ENCODE peak calls at places on chromosomes 3 and 15, in four cellular contexts. One of them, this sample, is unnamed.

GRCh38 chr3:128917291-128917690 is 37.9 kb downstream of the ACAD9 start:
- DNase-seq in pancreas: no peak
- DNase-seq in tibial artery: no peak
- DNase-seq in left lung: no peak
- DNase-seq in this sample: no peak

GRCh38 chr3:89180334-89180733 is 72.9 kb downstream of the EPHA3 start:
- DNase-seq in pancreas: no peak
- DNase-seq in left lung: no peak
- DNase-seq in tibial artery: no peak
- DNase-seq in this sample: no peak

GRCh38 chr3:42515391-42515916 is 13.0 kb downstream of the VIPR1 start:
- DNase-seq in left lung: no peak
- DNase-seq in tibial artery: peak; percentile 94
- DNase-seq in pancreas: peak; percentile 52
- DNase-seq in this sample: peak; percentile 78

GRCh38 chr3:74426571-74426970 is 187.9 kb downstream of the CNTN3 start:
- DNase-seq in tibial artery: no peak
- DNase-seq in left lung: no peak
- DNase-seq in pancreas: no peak
- DNase-seq in this sample: no peak

GRCh38 chr15:52361975-52362494 is 66.4 kb upstream of the MYO5C start:
- DNase-seq in left lung: no peak
- DNase-seq in pancreas: no peak
- DNase-seq in tibial artery: no peak
- DNase-seq in this sample: no peak

GRCh38 chr3:121552797-121553196 is 7.0 kb upstream of the POLQ start:
- DNase-seq in left lung: no peak
- DNase-seq in pancreas: no peak
- DNase-seq in tibial artery: no peak
- DNase-seq in this sample: no peak

GRCh38 chr3:78798266-78798832 is 969.4 kb downstream of the ROBO1 start:
- DNase-seq in left lung: no peak
- DNase-seq in tibial artery: no peak
- DNase-seq in pancreas: no peak
- DNase-seq in this sample: no peak

GRCh38 chr15:42384597-42384996 is 25.3 kb downstream of the CAPN3 start:
- DNase-seq in tibial artery: no peak
- DNase-seq in left lung: no peak
- DNase-seq in pancreas: no peak
- DNase-seq in this sample: no peak

GRCh38 chr3:46971742-46972141 is 4.8 kb downstream of the CCDC12 start:
- DNase-seq in pancreas: no peak
- DNase-seq in left lung: no peak
- DNase-seq in tibial artery: no peak
- DNase-seq in this sample: no peak

GRCh38 chr3:195768414-195768813 is 43.3 kb downstream of the MUC4 start:
- DNase-seq in left lung: no peak
- DNase-seq in pancreas: no peak
- DNase-seq in tibial artery: no peak
- DNase-seq in this sample: no peak

GRCh38 chr15:31307270-31308184 is 19.1 kb upstream of the KLF13 start:
- DNase-seq in tibial artery: no peak
- DNase-seq in left lung: peak; percentile 73
- DNase-seq in pancreas: no peak
- DNase-seq in this sample: no peak
- H3K4me3 ChIP-seq in tibial artery: no peak overlapping the region
- H3K4me3 ChIP-seq in left lung: no peak overlapping the region
- H3K4me3 ChIP-seq in pancreas: no peak overlapping the region
- H3K4me3 ChIP-seq in this sample: no peak overlapping the region

GRCh38 chr3:124861041-124861440 is 26.1 kb downstream of the ITGB5 start:
- DNase-seq in tibial artery: no peak
- DNase-seq in left lung: no peak
- DNase-seq in pancreas: no peak
- DNase-seq in this sample: no peak

GRCh38 chr3:124862006-124862405 is 25.2 kb downstream of the ITGB5 start:
- DNase-seq in pancreas: no peak
- DNase-seq in tibial artery: no peak
- DNase-seq in left lung: no peak
- DNase-seq in this sample: no peak

GRCh38 chr3:124859025-124859424 is 28.1 kb downstream of the ITGB5 start:
- DNase-seq in tibial artery: no peak
- DNase-seq in pancreas: no peak
- DNase-seq in left lung: no peak
- DNase-seq in this sample: no peak

GRCh38 chr3:124858275-124858674 is 28.9 kb downstream of the ITGB5 start:
- DNase-seq in pancreas: no peak
- DNase-seq in left lung: no peak
- DNase-seq in tibial artery: no peak
- DNase-seq in this sample: no peak

DNA sequence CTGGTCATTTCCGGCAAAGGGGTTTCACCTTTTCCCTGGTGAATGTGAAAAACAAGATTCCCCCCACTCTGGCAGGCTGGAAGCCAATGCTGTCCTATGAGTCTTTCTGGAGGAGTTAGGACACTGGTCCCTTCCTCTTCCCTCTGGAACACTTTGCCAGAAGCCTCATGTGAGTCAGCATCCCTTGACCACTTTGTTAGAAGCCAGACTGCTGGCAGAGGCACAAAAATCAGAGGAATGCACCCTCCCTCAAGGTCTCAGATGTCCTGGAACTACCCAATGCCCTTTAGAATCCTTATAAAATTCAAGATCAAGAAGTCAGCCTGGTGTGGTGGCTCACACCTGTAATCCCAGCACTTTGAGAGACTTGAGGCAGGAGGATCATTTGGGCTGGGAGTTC is 26.6 kb downstream of the ITGB5 start:
- DNase-seq in left lung: no peak
- DNase-seq in pancreas: peak; percentile 49
- DNase-seq in tibial artery: peak; percentile 87
- DNase-seq in this sample: no peak
- H3K27ac ChIP-seq in left lung: no peak overlapping the region
- H3K27ac ChIP-seq in pancreas: no peak overlapping the region
- H3K27ac ChIP-seq in tibial artery: peak overlapping the region; percentile 69
- H3K27ac ChIP-seq in this sample: peak overlapping the region; percentile 68

GRCh38 chr3:177852408-177852807 is 655.1 kb upstream of the TBL1XR1 start:
- DNase-seq in pancreas: no peak
- DNase-seq in left lung: no peak
- DNase-seq in tibial artery: no peak
- DNase-seq in this sample: no peak
- TF ChIP-seq CTCF in pancreas: no peak
- TF ChIP-seq CTCF in left lung: no peak
- TF ChIP-seq CTCF in tibial artery: no peak
- TF ChIP-seq CTCF in this sample: no peak

GRCh38 chr3:65618599-65618998 is 420.1 kb downstream of the MAGI1 start:
- DNase-seq in pancreas: no peak
- DNase-seq in left lung: no peak
- DNase-seq in tibial artery: no peak
- DNase-seq in this sample: no peak

GRCh38 chr3:65617787-65618186 is 420.9 kb downstream of the MAGI1 start:
- DNase-seq in left lung: no peak
- DNase-seq in tibial artery: no peak
- DNase-seq in pancreas: no peak
- DNase-seq in this sample: no peak

GRCh38 chr3:65615329-65615728 is 423.4 kb downstream of the MAGI1 start:
- DNase-seq in left lung: no peak
- DNase-seq in tibial artery: no peak
- DNase-seq in pancreas: no peak
- DNase-seq in this sample: no peak

GRCh38 chr3:65616563-65616962 is 422.2 kb downstream of the MAGI1 start:
- DNase-seq in tibial artery: no peak
- DNase-seq in pancreas: no peak
- DNase-seq in left lung: no peak
- DNase-seq in this sample: no peak

DNA sequence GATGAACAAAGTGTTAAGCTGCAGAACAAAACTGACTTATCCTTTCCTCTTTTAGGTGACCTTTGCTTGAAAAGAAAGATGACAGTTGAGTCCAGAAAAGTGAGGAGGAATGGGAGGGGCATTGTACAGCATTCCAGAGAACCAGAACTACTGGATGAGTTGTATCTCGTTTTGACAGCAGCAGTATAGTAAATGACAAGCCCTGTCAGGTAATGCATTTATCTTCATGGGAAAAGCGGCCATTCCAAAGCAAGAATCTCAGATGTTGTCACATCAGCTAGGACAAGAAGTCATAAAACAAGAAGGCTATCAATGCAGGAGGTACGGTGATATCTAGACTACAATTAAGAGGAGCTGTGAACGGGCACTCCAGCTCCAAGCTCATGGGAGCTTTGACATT is 421.5 kb downstream of the MAGI1 start:
- DNase-seq in left lung: no peak
- DNase-seq in pancreas: no peak
- DNase-seq in tibial artery: no peak
- DNase-seq in this sample: no peak
- H3K4me3 ChIP-seq in left lung: no peak overlapping the region
- H3K4me3 ChIP-seq in pancreas: no peak overlapping the region
- H3K4me3 ChIP-seq in tibial artery: no peak overlapping the region
- H3K4me3 ChIP-seq in this sample: no peak overlapping the region

GRCh38 chr15:29669823-29670222 is 152.4 kb downstream of the TJP1 start:
- DNase-seq in tibial artery: no peak
- DNase-seq in pancreas: no peak
- DNase-seq in left lung: no peak
- DNase-seq in this sample: no peak

GRCh38 chr15:29671308-29671981 is 150.8 kb downstream of the TJP1 start:
- DNase-seq in tibial artery: no peak
- DNase-seq in left lung: no peak
- DNase-seq in pancreas: peak; percentile 39
- DNase-seq in this sample: no peak

GRCh38 chr15:29670945-29671307 is 151.3 kb downstream of the TJP1 start:
- DNase-seq in left lung: no peak
- DNase-seq in pancreas: peak; percentile 93
- DNase-seq in tibial artery: no peak
- DNase-seq in this sample: no peak

GRCh38 chr15:29668120-29668602 is 154.1 kb downstream of the TJP1 start:
- DNase-seq in pancreas: peak; percentile 89
- DNase-seq in tibial artery: no peak
- DNase-seq in left lung: no peak
- DNase-seq in this sample: peak; percentile 55

GRCh38 chr15:29670266-29670665 is 152.0 kb downstream of the TJP1 start:
- DNase-seq in pancreas: no peak
- DNase-seq in tibial artery: no peak
- DNase-seq in left lung: no peak
- DNase-seq in this sample: no peak
- H3K27ac ChIP-seq in pancreas: peak overlapping the region; percentile 54
- H3K27ac ChIP-seq in tibial artery: no peak overlapping the region
- H3K27ac ChIP-seq in left lung: peak overlapping the region; percentile 70
- H3K27ac ChIP-seq in this sample: no peak overlapping the region

GRCh38 chr3:71510485-71510884 is 73.0 kb downstream of the FOXP1 start:
- DNase-seq in left lung: no peak
- DNase-seq in pancreas: no peak
- DNase-seq in tibial artery: no peak
- DNase-seq in this sample: no peak
- TF ChIP-seq CTCF in left lung: no peak
- TF ChIP-seq CTCF in pancreas: no peak
- TF ChIP-seq CTCF in tibial artery: peak; percentile 9
- TF ChIP-seq CTCF in this sample: no peak

GRCh38 chr15:33244471-33244870 is 50.0 kb upstream of the FMN1 start:
- DNase-seq in left lung: no peak
- DNase-seq in tibial artery: no peak
- DNase-seq in pancreas: no peak
- DNase-seq in this sample: no peak

GRCh38 chr15:33242669-33243191 is 48.2 kb upstream of the FMN1 start:
- DNase-seq in tibial artery: no peak
- DNase-seq in pancreas: no peak
- DNase-seq in left lung: no peak
- DNase-seq in this sample: no peak

GRCh38 chr15:33243869-33244268 is 49.4 kb upstream of the FMN1 start:
- DNase-seq in tibial artery: no peak
- DNase-seq in pancreas: no peak
- DNase-seq in left lung: no peak
- DNase-seq in this sample: no peak

GRCh38 chr15:33243393-33243792 is 48.9 kb upstream of the FMN1 start:
- DNase-seq in pancreas: no peak
- DNase-seq in tibial artery: no peak
- DNase-seq in left lung: no peak
- DNase-seq in this sample: no peak

GRCh38 chr15:33242165-33242564 is 47.7 kb upstream of the FMN1 start:
- DNase-seq in pancreas: no peak
- DNase-seq in tibial artery: no peak
- DNase-seq in left lung: no peak
- DNase-seq in this sample: no peak
- H3K4me3 ChIP-seq in pancreas: no peak overlapping the region
- H3K4me3 ChIP-seq in tibial artery: no peak overlapping the region
- H3K4me3 ChIP-seq in left lung: no peak overlapping the region
- H3K4me3 ChIP-seq in this sample: no peak overlapping the region

GRCh38 chr3:100265016-100265415 is 4.2 kb downstream of the TBC1D23 start:
- DNase-seq in tibial artery: no peak
- DNase-seq in left lung: no peak
- DNase-seq in pancreas: no peak
- DNase-seq in this sample: no peak
- H3K27ac ChIP-seq in tibial artery: no peak overlapping the region
- H3K27ac ChIP-seq in left lung: no peak overlapping the region
- H3K27ac ChIP-seq in pancreas: no peak overlapping the region
- H3K27ac ChIP-seq in this sample: no peak overlapping the region

DNA sequence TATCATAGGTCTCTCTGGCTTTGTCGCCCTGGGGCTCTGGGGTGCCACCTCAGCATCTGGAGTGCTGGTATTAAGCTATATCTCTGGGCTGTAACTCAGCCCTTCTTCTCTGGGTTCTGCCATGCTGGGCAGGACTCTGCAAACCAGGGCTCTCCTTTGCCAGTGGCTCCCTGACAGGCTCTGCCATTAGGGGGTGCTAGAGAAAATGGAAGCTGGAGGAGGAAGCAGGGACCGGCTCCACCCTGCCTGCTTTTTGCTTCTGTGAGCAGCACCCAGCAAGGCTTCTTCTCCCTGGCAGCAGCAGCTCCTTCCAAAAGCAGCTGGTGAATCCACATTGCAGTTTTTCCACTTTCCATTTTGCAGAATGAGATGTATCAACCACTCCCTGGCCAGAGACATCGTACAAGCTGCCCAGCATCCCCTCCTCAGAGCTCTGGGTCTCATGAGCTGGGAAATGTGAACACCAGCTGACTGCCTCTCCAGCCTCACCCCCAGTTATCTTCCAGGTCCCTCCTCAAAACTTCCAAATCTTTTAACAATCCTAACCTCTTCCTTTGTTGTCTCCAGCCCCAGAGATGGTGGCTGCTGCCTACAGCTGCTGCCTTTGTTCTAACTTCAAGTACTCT is 165.0 kb downstream of the ABHD5 start:
- DNase-seq in left lung: no peak
- DNase-seq in pancreas: peak; percentile 64
- DNase-seq in tibial artery: peak; percentile 76
- DNase-seq in this sample: no peak
- TF ChIP-seq CTCF in left lung: peak; percentile 66
- TF ChIP-seq CTCF in pancreas: peak; percentile 54
- TF ChIP-seq CTCF in tibial artery: peak; percentile 46
- TF ChIP-seq CTCF in this sample: peak; percentile 37

This sample was measured in heart left ventricle.